ENCODE peak calls at places on chromosomes 13 and 19, in nine cellular contexts. F is amniotic epithelial cell, D is left colon, R is GM04504, S is ELR, B is GM18507, I is fibroblast of mammary gland, U is skeletal muscle cell, P is GM23338. V is an unnamed sample.
A peak's percentile ranks its signal among the peaks of the same experiment; 100 is the strongest.

GRCh38 chr19:1066748-1067340 is at the start of gene ARHGAP45:
- DNase-seq in P (peak; percentile 68), B (peak; percentile 62), F (no peak), S (no peak), U (no peak), I (no peak), D (peak; percentile 76), R (no peak), V (peak; percentile 88)

GRCh38 chr13:21949818-21950429 is 279.1 kb downstream of the FGF9 start:
- DNase-seq in U (no peak), I (no peak), F (no peak), B (no peak), D (no peak), R (no peak), S (no peak), P (no peak), V (no peak)

GRCh38 chr19:39307822-39308530 is 11.8 kb downstream of the IFNL1 start:
- DNase-seq in D (no peak), F (no peak), P (peak; percentile 74), S (no peak), R (no peak), U (no peak), B (no peak), I (no peak), V (no peak)

GRCh38 chr13:24092108-24092507 is 68.4 kb upstream of the SPATA13 start:
- DNase-seq in F (no peak), U (no peak), S (no peak), D (no peak), P (no peak), B (no peak), R (no peak), I (no peak), V (no peak)

GRCh38 chr19:2888739-2889224 is 11.9 kb upstream of the ZNF57 start:
- DNase-seq in S (no peak), F (peak; percentile 21), P (peak; percentile 64), D (peak; percentile 68), I (no peak), R (no peak), B (no peak), U (no peak), V (peak; percentile 66)

GRCh38 chr13:48682452-48682851 is 28.7 kb downstream of the CYSLTR2 start:
- DNase-seq in S (no peak), D (no peak), B (no peak), U (no peak), I (no peak), P (no peak), R (no peak), F (no peak), V (no peak)

GRCh38 chr19:30090963-30091362 is 148.9 kb downstream of the URI1 start:
- DNase-seq in D (no peak), I (no peak), R (no peak), B (no peak), U (no peak), P (no peak), S (no peak), F (no peak), V (no peak)

GRCh38 chr13:18212873-18213272 is 968.8 kb downstream of the TUBA3C start:
- DNase-seq in R (no peak), I (no peak), D (no peak), U (no peak), B (no peak), P (peak; percentile 13), F (peak; percentile 4), S (no peak), V (peak; percentile 43)

GRCh38 chr19:3580156-3580955 is 4.9 kb upstream of the GIPC3 start:
- DNase-seq in R (peak; percentile 91), I (peak; percentile 98), U (peak; percentile 83), D (no peak), B (no peak), F (peak; percentile 93), P (no peak), S (peak; percentile 97), V (no peak)